ENCODE peak calls at places on chromosomes 11 and 22, in five cellular contexts. X is thoracic aorta, R is tibial artery, N is mammary epithelial cell, I is AG04450. V is an unnamed sample.
A peak's percentile ranks its signal among the peaks of the same experiment; 100 is the strongest.

GRCh38 chr11:126519653-126520573 is 164.4 kb downstream of the ST3GAL4 start:
- DNase-seq in X (no peak), R (no peak), N (no peak), I (no peak), V (no peak)

GRCh38 chr11:31246451-31247165 is 122.9 kb downstream of the DCDC1 start:
- DNase-seq in X (no peak), R (peak; percentile 23), N (peak; percentile 3), I (no peak), V (peak; percentile 57)

GRCh38 chr11:86143429-86144030 is 74.6 kb upstream of the PICALM start:
- DNase-seq in X (no peak), R (no peak), N (no peak), I (no peak), V (no peak)

GRCh38 chr11:126415128-126415527 is 59.6 kb downstream of the ST3GAL4 start:
- DNase-seq in X (peak; percentile 61), R (peak; percentile 92), N (no peak), I (peak; percentile 52), V (peak; percentile 94)

GRCh38 chr22:39238966-39239510 is 5.7 kb downstream of the PDGFB start:
- DNase-seq in X (no peak), R (no peak), N (no peak), I (no peak), V (no peak)

GRCh38 chr11:93543292-93543977 is at the start of gene SMCO4:
- DNase-seq in X (no peak), R (peak; percentile 71), N (peak; percentile 75), I (no peak), V (peak; percentile 61)

GRCh38 chr22:48536691-48537591 is 1290.7 kb downstream of the BRD1 start:
- DNase-seq in X (peak; percentile 59), R (no peak), N (no peak), I (no peak), V (peak; percentile 49)

GRCh38 chr11:47233989-47234668 is 14.5 kb downstream of the ACP2 start:
- DNase-seq in X (no peak), R (no peak), N (peak; percentile 52), I (no peak), V (no peak)

GRCh38 chr11:94803491-94803890 is 35.3 kb downstream of the AMOTL1 start:
- DNase-seq in X (no peak), R (no peak), N (no peak), I (no peak), V (no peak)

GRCh38 chr11:15197696-15198095 is 83.0 kb downstream of the INSC start:
- DNase-seq in X (no peak), R (no peak), N (no peak), I (no peak), V (no peak)

GRCh38 chr11:25890626-25891250 is 441.2 kb upstream of the ANO3 start:
- DNase-seq in X (no peak), R (no peak), N (no peak), I (no peak), V (no peak)

GRCh38 chr11:38718659-38719058 is 2120.6 kb upstream of the RAG2 start:
- DNase-seq in X (no peak), R (no peak), N (no peak), I (no peak), V (no peak)

GRCh38 chr11:96540875-96541274 is 151.1 kb downstream of the JRKL start:
- DNase-seq in X (no peak), R (no peak), N (no peak), I (no peak), V (no peak)

GRCh38 chr11:88178211-88178610 is 3.0 kb upstream of the RAB38 start:
- DNase-seq in X (no peak), R (no peak), N (no peak), I (no peak), V (no peak)

GRCh38 chr11:111765320-111765983 is 737 bp downstream of the PPP2R1B start:
- DNase-seq in X (no peak), R (peak; percentile 21), N (peak; percentile 16), I (no peak), V (no peak)

GRCh38 chr11:125457814-125458343 is 38.2 kb downstream of the FEZ1 start:
- DNase-seq in X (peak; percentile 32), R (peak; percentile 61), N (no peak), I (peak; percentile 30), V (peak; percentile 23)

GRCh38 chr11:70668204-70669202 is 270.2 kb downstream of the CTTN start:
- DNase-seq in X (no peak), R (no peak), N (no peak), I (no peak), V (no peak)

GRCh38 chr11:13222285-13222684 is 55.3 kb upstream of the BMAL1 start:
- DNase-seq in X (no peak), R (no peak), N (peak; percentile 80), I (no peak), V (no peak)

GRCh38 chr22:43624144-43624998 is 187.7 kb downstream of the EFCAB6 start:
- DNase-seq in X (no peak), R (no peak), N (no peak), I (no peak), V (no peak)

GRCh38 chr11:111978028-111978771 is 41.1 kb downstream of the DIXDC1 start:
- DNase-seq in X (no peak), R (peak; percentile 85), N (peak; percentile 78), I (peak; percentile 15), V (peak; percentile 53)

GRCh38 chr11:76206327-76207081 is at the start of gene WNT11:
- DNase-seq in X (no peak), R (peak; percentile 45), N (peak; percentile 20), I (no peak), V (no peak)

GRCh38 chr11:85827768-85828639 is 17.1 kb upstream of the SYTL2 start:
- DNase-seq in X (no peak), R (no peak), N (peak; percentile 83), I (peak; percentile 61), V (no peak)

GRCh38 chr22:40328551-40328950 is 17.7 kb upstream of the ADSL start:
- DNase-seq in X (no peak), R (no peak), N (no peak), I (no peak), V (no peak)

GRCh38 chr11:100637706-100638105 is 49.4 kb upstream of the ARHGAP42 start:
- DNase-seq in X (no peak), R (no peak), N (no peak), I (no peak), V (no peak)

GRCh38 chr22:46087336-46087690 is 63.0 kb upstream of the PPARA start:
- DNase-seq in X (no peak), R (no peak), N (no peak), I (no peak), V (no peak)
- H3K4me3 ChIP-seq in X (peak overlapping the region; percentile 86), R (peak overlapping the region; percentile 27), N (peak overlapping the region; percentile 49), I (peak overlapping the region; percentile 10), V (peak overlapping the region; percentile 43)

DNA sequence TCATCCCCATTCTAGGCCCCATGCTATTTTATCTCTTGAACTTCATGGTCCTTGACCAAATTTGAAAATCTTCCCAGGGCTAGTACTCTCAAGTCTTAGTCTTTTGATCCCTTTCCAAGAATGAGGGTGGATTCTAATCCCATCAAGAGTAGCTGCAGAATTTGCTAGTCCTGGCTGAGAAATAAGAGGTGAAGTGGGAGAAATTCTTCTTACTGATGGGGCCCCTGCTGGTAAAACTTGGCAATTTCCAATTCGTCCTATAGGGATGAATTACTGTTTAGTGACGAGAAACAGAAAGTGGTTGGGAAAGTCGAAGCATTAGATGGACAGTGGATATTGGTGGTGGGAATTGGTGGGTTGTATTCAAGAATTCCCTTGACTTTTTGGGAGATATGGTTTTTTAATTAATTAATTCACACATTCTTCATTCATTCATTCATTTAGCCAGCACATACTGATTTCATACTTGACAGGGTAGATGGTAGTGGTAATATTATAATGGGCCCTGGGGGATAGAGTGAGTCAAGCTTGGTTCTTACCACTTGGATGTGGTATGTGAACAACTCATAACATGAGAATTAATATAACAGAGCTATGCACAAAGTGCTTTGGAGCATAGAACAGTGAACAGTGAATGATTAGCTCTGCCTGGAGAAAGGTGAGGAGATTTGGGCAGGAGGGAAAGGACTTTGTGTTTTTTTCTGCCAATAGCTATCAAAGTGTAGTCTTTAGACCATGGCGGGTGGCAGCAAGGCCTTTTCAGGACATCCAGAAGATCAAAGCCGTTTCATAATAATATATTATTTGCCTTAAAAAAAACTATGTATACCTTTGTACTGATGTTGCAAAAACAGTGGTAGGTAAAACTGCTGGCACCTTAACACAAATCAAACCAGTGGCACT is 103.8 kb downstream of the STIM1 start:
- DNase-seq in X (no peak), R (no peak), N (peak; percentile 79), I (no peak), V (no peak)
- TF ChIP-seq CTCF in X (no peak), R (no peak), N (peak; percentile 24), I (peak; percentile 26), V (no peak)

GRCh38 chr11:33997473-33998347 is 53.8 kb upstream of the CAPRIN1 start:
- DNase-seq in X (no peak), R (no peak), N (peak; percentile 24), I (no peak), V (no peak)

GRCh38 chr11:34002420-34002819 is 49.1 kb upstream of the CAPRIN1 start:
- DNase-seq in X (no peak), R (no peak), N (no peak), I (no peak), V (no peak)

GRCh38 chr11:33994937-33995336 is 56.6 kb upstream of the CAPRIN1 start:
- DNase-seq in X (no peak), R (no peak), N (no peak), I (no peak), V (no peak)

GRCh38 chr11:33999393-33999792 is 52.1 kb upstream of the CAPRIN1 start:
- DNase-seq in X (no peak), R (no peak), N (no peak), I (no peak), V (no peak)

GRCh38 chr11:33996498-33997454 is 54.8 kb upstream of the CAPRIN1 start:
- DNase-seq in X (peak; percentile 19), R (peak; percentile 72), N (peak; percentile 69), I (peak; percentile 32), V (peak; percentile 87)
- H3K4me3 ChIP-seq in X (peak overlapping the region; percentile 52), R (no peak overlapping the region), N (no peak overlapping the region), I (no peak overlapping the region), V (no peak overlapping the region)

DNA sequence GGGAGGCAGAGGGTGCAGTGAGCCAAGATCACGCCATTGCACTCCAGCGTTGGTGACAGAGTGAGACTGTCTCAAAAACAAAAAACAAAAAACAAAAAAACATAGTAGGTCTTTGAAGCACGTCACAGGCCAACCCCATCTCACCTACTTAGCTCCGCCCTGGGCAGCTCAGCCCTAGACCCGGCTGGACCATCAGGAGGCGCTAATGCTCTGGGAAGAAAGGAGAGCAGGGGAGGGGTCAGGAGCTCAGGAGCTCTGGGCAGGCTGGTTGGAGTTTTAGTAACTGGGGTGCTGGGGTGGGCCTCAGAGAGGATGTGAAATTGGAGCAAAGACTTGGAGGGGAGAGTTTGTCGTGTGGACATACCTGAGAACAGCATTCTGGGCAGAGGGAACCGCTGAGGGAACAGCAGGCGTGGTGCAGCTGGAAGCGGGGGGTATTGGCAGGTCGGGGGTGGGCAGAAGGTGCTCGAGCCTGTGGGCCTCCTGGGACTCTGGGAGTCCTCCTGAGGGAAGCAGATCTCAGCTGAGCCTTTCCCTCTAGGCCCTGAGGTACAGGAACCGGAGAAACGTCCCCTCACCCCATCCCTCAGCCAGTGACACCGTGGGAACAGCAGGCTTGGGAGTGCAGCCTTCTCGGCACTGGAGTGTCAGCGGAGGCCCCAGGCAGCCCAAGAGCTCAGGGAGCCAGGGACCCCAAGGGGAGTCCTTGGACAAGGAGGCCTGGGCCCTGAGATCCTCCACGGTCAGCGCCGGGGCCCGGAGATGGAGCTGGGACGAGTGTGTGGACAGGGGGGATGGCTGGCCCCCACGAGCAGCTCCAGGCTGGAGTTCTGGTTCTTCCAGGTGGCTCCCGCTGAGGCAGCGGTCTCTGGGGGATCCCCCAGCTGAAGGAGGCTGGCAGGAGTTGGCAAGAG is 2.2 kb upstream of the RPS6KA4 start:
- DNase-seq in X (no peak), R (no peak), N (no peak), I (no peak), V (no peak)
- TF ChIP-seq CTCF in X (no peak), R (no peak), N (peak; percentile 38), I (peak; percentile 45), V (no peak)